ENCODE peak calls at places on chromosomes 4 and X, in five cellular contexts. V is AG04450, F is GM23338, U is tibial artery, D is spleen. G is an unnamed sample.

GRCh38 chrX:134849390-134849789 is 141.4 kb upstream of the SMIM10 start:
- DNase-seq in V (no peak), F (no peak), U (no peak), D (no peak), G (no peak)

GRCh38 chr4:104491396-104491821 is 3.3 kb downstream of the CXXC4 start:
- DNase-seq in V (no peak), F (peak; percentile 64), U (no peak), D (peak; percentile 79), G (no peak)

GRCh38 chr4:184102927-184103326 is 114.7 kb downstream of the ENPP6 start:
- DNase-seq in V (no peak), F (no peak), U (no peak), D (no peak), G (no peak)

GRCh38 chr4:173752610-173753009 is 222.6 kb upstream of the HAND2 start:
- DNase-seq in V (no peak), F (peak; percentile 92), U (no peak), D (no peak), G (no peak)

GRCh38 chrX:37912286-37912685 is 64.9 kb upstream of the DYNLT3 start:
- DNase-seq in V (no peak), F (no peak), U (no peak), D (no peak), G (no peak)

GRCh38 chrX:151806967-151807540 is 72.5 kb downstream of the CNGA2 start:
- DNase-seq in V (no peak), F (no peak), U (no peak), D (no peak), G (no peak)

GRCh38 chrX:39850630-39851152 is 247.1 kb downstream of the BCOR start:
- DNase-seq in V (peak; percentile 11), F (no peak), U (no peak), D (no peak), G (no peak)

GRCh38 chr4:72505314-72505744 is 63.7 kb downstream of the ADAMTS3 start:
- DNase-seq in V (peak; percentile 26), F (peak; percentile 76), U (no peak), D (peak; percentile 27), G (no peak)

GRCh38 chr4:113574636-113575103 is 186.9 kb downstream of the CAMK2D start:
- DNase-seq in V (peak; percentile 57), F (no peak), U (no peak), D (no peak), G (no peak)

GRCh38 chr4:61555789-61556188 is 355.7 kb downstream of the ADGRL3 start:
- DNase-seq in V (no peak), F (peak; percentile 24), U (no peak), D (no peak), G (no peak)

GRCh38 chr4:61561028-61561427 is 360.9 kb downstream of the ADGRL3 start:
- DNase-seq in V (no peak), F (no peak), U (no peak), D (no peak), G (no peak)

GRCh38 chr4:61553562-61554125 is 353.5 kb downstream of the ADGRL3 start:
- DNase-seq in V (no peak), F (peak; percentile 54), U (no peak), D (no peak), G (no peak)

DNA sequence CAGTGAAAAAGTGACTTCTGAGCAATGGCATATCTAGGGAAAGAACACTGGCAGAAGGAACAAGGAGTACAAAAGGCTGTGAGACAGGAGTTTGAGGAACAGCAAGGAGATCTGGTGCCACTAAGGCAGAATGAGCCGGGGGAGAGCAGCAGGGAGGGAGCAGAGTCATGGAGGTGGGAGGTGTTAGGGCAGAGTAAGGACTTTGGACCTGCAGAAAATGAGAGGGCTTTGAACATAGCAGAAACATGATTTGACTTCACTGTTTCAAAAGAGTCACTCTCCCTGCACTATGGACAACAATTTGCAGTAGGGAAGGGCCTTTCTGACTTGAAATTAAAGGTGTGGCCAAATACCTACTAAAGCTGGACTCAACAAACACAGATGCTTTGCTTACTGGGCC is 356.2 kb downstream of the ADGRL3 start:
- DNase-seq in V (no peak), F (no peak), U (no peak), D (no peak), G (no peak)
- H3K27ac ChIP-seq in V (no peak overlapping the region), F (no peak overlapping the region), U (peak overlapping the region; percentile 55), D (no peak overlapping the region), G (peak overlapping the region; percentile 38)

DNA sequence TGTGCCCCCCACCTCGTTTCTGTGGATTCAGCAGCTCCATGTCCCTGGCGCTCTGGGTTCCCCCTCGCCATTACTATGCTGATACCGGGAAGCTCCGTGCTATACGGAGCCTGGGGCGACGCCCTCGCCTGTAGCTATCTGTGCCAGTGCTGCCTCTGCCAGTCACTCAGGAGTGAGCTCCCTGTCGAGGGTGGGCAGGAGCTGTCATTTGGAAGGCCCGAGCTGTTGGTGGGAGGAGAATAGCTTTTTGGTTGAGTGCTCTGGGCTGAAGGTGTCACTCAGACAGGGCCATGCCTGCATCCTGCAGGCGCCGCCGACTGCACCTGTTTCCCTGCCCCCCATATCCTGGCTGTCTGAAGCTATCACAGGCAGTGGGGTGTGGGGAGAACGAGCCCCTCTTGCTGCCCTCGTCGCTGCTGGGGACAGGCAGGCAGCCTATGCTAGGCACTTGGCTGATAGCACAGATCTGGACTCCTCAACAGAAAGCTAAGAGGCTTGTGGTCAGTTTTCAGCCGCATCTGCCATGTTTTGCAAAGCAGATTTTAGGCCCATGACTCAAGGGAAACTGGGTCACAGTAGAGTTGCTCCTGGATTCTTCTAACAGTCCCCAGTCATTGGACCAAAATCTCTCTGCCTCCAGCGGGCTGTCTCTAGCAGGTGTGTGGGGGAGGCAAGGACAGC is 31.8 kb downstream of the CPLX1 start:
- DNase-seq in V (no peak), F (no peak), U (no peak), D (no peak), G (no peak)
- H3K27me3 ChIP-seq in V (peaks cover 66% of the 10 kb centered on the region), F (peaks cover 47% of the 10 kb centered on the region), U (no peaks in the 10 kb centered on the region), D (peaks cover 76% of the 10 kb centered on the region), G (peaks cover 10% of the 10 kb centered on the region)

DNA sequence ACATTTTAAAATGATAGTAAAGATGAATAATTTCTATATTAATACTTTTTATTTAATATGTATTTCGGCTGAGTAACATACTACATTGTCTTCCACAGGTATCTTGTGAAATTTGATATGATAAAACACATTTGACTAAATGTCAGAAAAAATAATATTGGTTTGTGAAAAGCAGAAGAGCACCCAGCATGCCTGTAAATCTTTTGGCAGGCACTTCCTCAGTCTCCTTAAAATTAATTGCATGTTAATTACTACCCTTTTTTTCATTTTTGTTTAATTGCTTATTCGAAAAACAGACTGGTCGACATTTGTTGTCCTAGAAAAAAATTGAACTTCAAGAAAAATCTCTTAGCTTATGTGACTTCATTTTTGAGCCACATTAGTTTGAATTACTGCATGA is 40.6 kb downstream of the CLCN3 start:
- DNase-seq in V (no peak), F (no peak), U (no peak), D (no peak), G (no peak)
- H3K4me3 ChIP-seq in V (peak overlapping the region; percentile 64), F (peak overlapping the region; percentile 46), U (no peak overlapping the region), D (no peak overlapping the region), G (no peak overlapping the region)

GRCh38 chr4:157600583-157600982 is 380.1 kb downstream of the GRIA2 start:
- DNase-seq in V (no peak), F (no peak), U (no peak), D (no peak), G (no peak)
- H3K27ac ChIP-seq in V (no peak overlapping the region), F (no peak overlapping the region), U (no peak overlapping the region), D (no peak overlapping the region), G (no peak overlapping the region)

DNA sequence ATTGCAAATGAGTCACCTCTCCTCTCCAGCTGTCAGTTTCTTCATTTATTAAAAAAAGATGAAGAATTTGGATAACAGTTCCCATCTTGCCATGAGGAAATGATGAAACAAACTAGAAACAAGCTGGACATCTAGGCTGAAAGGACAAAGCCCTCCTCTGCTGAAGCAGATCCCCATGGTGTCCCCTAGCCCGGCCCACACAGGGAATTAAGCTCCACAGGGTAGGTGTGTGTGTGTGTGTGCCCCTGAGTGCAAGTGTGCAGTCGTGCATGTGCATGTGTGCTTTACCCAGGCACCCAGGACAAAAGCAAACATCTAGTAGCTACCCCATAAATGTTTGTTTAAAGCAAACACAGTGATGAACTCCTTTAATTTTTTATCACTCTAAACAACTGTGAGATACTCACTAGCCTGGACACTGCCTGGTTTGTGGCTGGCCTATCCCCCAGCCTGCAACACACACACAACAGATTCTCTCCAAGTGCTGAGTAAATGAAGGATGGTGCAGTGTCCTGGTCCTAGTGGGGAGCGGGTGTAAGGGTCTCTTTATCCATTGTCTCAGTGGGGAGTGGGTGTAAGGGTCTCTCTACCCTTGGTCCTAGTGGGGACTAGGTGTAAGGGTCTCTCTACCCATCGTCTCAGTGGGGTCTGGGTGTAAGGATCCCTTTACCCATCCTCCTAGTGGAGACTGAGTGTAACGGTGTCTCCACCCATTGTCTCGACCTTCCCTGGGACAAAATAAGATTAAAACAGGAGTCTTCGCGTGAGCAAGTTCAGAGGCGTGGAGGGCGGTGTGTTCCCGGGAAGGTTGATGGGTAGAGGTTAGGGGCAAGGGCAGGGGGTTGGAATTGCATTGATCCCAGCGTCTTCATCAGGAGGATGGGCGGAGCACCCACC is 688 bp upstream of the EVC start:
- DNase-seq in V (no peak), F (peak; percentile 59), U (no peak), D (no peak), G (no peak)
- H3K27me3 ChIP-seq in V (no peaks in the 10 kb centered on the region), F (peaks cover 30% of the 10 kb centered on the region), U (no peaks in the 10 kb centered on the region), D (peaks cover 59% of the 10 kb centered on the region), G (no peaks in the 10 kb centered on the region)

GRCh38 chr4:139913398-139913990 is 240.5 kb downstream of the MAML3 start:
- DNase-seq in V (no peak), F (no peak), U (no peak), D (no peak), G (no peak)
- H3K4me3 ChIP-seq in V (no peak overlapping the region), F (no peak overlapping the region), U (peak overlapping the region; percentile 7), D (no peak overlapping the region), G (no peak overlapping the region)

GRCh38 chr4:90857081-90857820 is 730.1 kb downstream of the CCSER1 start:
- DNase-seq in V (no peak), F (no peak), U (no peak), D (no peak), G (no peak)
- H3K27ac ChIP-seq in V (no peak overlapping the region), F (no peak overlapping the region), U (no peak overlapping the region), D (no peak overlapping the region), G (no peak overlapping the region)

DNA sequence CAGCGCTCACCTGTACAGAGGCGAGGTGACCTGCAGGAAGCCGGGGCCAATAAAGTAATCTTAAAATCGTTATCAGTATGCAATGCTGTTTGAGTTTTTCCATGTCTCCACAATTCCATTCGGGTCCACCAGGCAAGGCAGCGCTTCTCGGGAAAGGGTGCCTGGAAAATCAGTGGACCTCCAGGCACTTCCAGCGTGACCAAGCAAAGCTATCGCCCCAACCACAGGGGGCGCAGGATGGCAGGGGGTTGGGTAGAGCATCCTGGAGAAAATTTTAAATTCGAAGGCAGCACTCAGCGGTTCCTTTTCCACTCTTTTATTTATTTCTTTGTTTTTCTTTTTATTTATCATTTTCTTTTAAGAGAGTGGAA is 5.4 kb upstream of the SOX3 start:
- DNase-seq in V (no peak), F (peak; percentile 45), U (no peak), D (no peak), G (no peak)
- H3K27me3 ChIP-seq in V (peaks cover 42% of the 10 kb centered on the region), F (peaks cover 73% of the 10 kb centered on the region), U (peaks cover 4% of the 10 kb centered on the region), D (peaks cover 61% of the 10 kb centered on the region), G (peaks cover 25% of the 10 kb centered on the region)